ENCODE peak calls at places on chromosomes 16 and 17, in five cellular contexts. S is HepG2, G is HCT116, I is K562, W is SK-N-SH. T is an unnamed sample.

GRCh38 chr17:19569785-19570496 is 36.3 kb downstream of the SLC47A1 start:
- DNase-seq in S (no peak), G (no peak), I (no peak), W (no peak), T (no peak)

GRCh38 chr16:20401475-20402016 is 3.0 kb downstream of the PDILT start:
- DNase-seq in S (no peak), G (no peak), I (no peak), W (no peak), T (no peak)

GRCh38 chr16:30774367-30775130 is 12.4 kb downstream of the RNF40 start:
- DNase-seq in S (no peak), G (no peak), I (no peak), W (no peak), T (no peak)

GRCh38 chr17:75773808-75774470 is 8.9 kb upstream of the GALK1 start:
- DNase-seq in S (no peak), G (no peak), I (no peak), W (peak), T (no peak)

GRCh38 chr16:50279142-50279865 is 13.0 kb downstream of the ADCY7 start:
- DNase-seq in S (no peak), G (no peak), I (peak), W (no peak), T (no peak)

GRCh38 chr17:27296427-27296979 is 2.6 kb downstream of the WSB1 start:
- DNase-seq in S (no peak), G (no peak), I (no peak), W (no peak), T (no peak)

GRCh38 chr17:773467-774319 is 8.4 kb downstream of the GLOD4 start:
- DNase-seq in S (no peak), G (no peak), I (no peak), W (no peak), T (no peak)

GRCh38 chr17:41785876-41786226 is 660 bp downstream of the JUP start:
- DNase-seq in S (no peak), G (no peak), I (peak), W (no peak), T (no peak)

GRCh38 chr17:20992987-20993862 is 49.6 kb downstream of the USP22 start:
- DNase-seq in S (peak), G (peak), I (peak), W (peak), T (peak)

GRCh38 chr16:66064811-66065530 is 301.5 kb upstream of the CDH5 start:
- DNase-seq in S (no peak), G (no peak), I (no peak), W (no peak), T (no peak)

GRCh38 chr16:57899771-57900661 is 70.9 kb downstream of the CNGB1 start:
- DNase-seq in S (peak), G (peak), I (peak), W (peak), T (peak)

GRCh38 chr17:44496815-44497214 is 6.4 kb downstream of the GPATCH8 start:
- DNase-seq in S (no peak), G (no peak), I (no peak), W (no peak), T (no peak)

GRCh38 chr17:47862621-47863440 is 11.9 kb upstream of the SP6 start:
- DNase-seq in S (no peak), G (peak), I (no peak), W (no peak), T (no peak)

GRCh38 chr17:17760872-17761550 is 75.8 kb downstream of the SREBF1 start:
- DNase-seq in S (no peak), G (no peak), I (no peak), W (no peak), T (no peak)

GRCh38 chr17:4605826-4606225 is 21.5 kb downstream of the SMTNL2 start:
- DNase-seq in S (no peak), G (no peak), I (no peak), W (no peak), T (peak)

GRCh38 chr17:8162232-8162996 is at the start of gene VAMP2:
- DNase-seq in S (no peak), G (no peak), I (peak), W (peak), T (peak)

GRCh38 chr17:32355649-32356377 is 5.9 kb downstream of the ZNF207 start:
- DNase-seq in S (no peak), G (no peak), I (no peak), W (no peak), T (no peak)

GRCh38 chr17:43043306-43043705 is 18.3 kb downstream of the RND2 start:
- DNase-seq in S (no peak), G (no peak), I (no peak), W (no peak), T (no peak)

GRCh38 chr16:74709477-74709877 is 8.8 kb upstream of the MLKL start:
- DNase-seq in S (peak), G (peak), I (peak), W (peak), T (peak)

GRCh38 chr17:36001862-36002603 is 680 bp upstream of the CCL15 start:
- DNase-seq in S (peak), G (no peak), I (peak), W (no peak), T (no peak)

GRCh38 chr17:61208301-61209098 is 191.1 kb upstream of the TBX2 start:
- DNase-seq in S (no peak), G (no peak), I (no peak), W (no peak), T (no peak)

GRCh38 chr16:15053904-15054303 is 2.0 kb downstream of the NTAN1 start:
- DNase-seq in S (no peak), G (no peak), I (no peak), W (no peak), T (no peak)

GRCh38 chr17:82062984-82063368 is 2.6 kb downstream of the DUS1L start:
- DNase-seq in S (no peak), G (no peak), I (no peak), W (no peak), T (no peak)

GRCh38 chr17:13047016-13047415 is 29.2 kb upstream of the ELAC2 start:
- DNase-seq in S (no peak), G (no peak), I (no peak), W (no peak), T (no peak)

GRCh38 chr16:80947239-80947638 is 59.4 kb downstream of the CMC2 start:
- DNase-seq in S (no peak), G (no peak), I (no peak), W (no peak), T (no peak)

GRCh38 chr16:72104905-72105304 is 11.3 kb downstream of the DHX38 start:
- DNase-seq in S (no peak), G (no peak), I (no peak), W (no peak), T (no peak)

GRCh38 chr16:4431023-4431422 is 5.4 kb downstream of the DNAJA3 start:
- DNase-seq in S (no peak), G (no peak), I (no peak), W (no peak), T (no peak)

GRCh38 chr16:2795714-2796143 is 2.5 kb upstream of the PRSS41 start:
- DNase-seq in S (no peak), G (no peak), I (no peak), W (no peak), T (no peak)
- TF ChIP-seq JUND in S (no peak), G (no peak), I (peak), W (no peak), T (no peak)

DNA sequence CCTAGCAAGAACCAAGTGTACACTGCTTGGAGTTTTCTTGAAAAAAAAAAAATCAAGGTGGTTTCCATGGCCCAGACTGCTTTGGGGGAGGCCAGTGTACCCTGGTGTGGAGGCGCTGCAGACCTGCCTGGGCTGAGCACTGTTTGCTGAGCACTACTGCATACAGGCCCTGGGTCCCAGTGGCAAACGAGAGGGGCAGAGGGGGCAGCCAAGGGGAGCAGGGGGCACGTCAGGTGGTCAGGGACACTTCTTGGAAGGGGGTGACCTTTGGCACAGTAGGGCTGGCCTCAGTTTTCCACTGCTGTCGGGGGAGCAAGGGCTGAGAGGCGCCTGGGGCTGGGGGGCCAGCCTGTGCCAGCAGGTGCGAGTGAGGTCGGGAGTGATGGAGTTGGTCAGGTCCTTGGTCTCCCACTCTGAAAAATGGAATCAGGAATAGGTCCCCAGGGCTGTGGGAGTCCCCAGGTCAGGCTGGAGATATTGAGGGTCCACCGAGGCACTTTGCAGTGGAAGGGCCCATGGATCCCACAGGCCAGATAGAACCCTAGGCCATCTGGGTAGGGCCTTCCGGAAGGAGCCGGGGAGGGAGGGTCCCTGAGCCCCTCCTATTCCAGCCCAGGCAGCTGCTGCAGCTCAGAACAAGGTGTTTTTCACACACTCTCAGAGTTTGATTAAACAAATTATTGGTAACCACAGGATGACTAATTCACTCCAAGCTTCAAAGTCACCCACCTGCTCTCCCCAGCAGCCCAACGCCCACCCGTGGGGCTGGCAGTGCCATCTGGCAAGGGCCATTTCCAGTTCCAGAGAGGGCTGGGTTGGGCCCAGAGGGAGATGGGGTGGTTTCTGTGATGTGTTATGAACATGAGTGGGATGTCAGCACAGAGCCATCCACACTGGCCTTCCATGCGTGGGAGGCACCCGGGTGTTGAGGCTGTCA is 3.5 kb downstream of the ZFPM1 start:
- DNase-seq in S (no peak), G (no peak), I (no peak), W (no peak), T (no peak)
- TF ChIP-seq JUND in S (no peak), G (no peak), I (no peak), W (no peak), T (no peak)

GRCh38 chr16:84294196-84295142 is at the start of gene WFDC1:
- DNase-seq in S (no peak), G (no peak), I (no peak), W (peak), T (no peak)
- TF ChIP-seq JUND in S (no peak), G (no peak), I (no peak), W (no peak), T (no peak)

GRCh38 chr17:77995146-77995852 is 36.8 kb downstream of the TNRC6C start:
- DNase-seq in S (no peak), G (no peak), I (no peak), W (peak), T (no peak)
- TF ChIP-seq JUND in S (no peak), G (no peak), I (no peak), W (no peak), T (no peak)

GRCh38 chr16:59181821-59182420 is 447.8 kb upstream of the GOT2 start:
- DNase-seq in S (no peak), G (no peak), I (no peak), W (no peak), T (no peak)
- TF ChIP-seq JUND in S (no peak), G (no peak), I (no peak), W (no peak), T (no peak)

GRCh38 chr17:68819465-68819864 is 135.7 kb downstream of the ABCA8 start:
- DNase-seq in S (no peak), G (no peak), I (no peak), W (no peak), T (no peak)

GRCh38 chr17:68822752-68823289 is 132.4 kb downstream of the ABCA8 start:
- DNase-seq in S (no peak), G (no peak), I (no peak), W (no peak), T (no peak)

GRCh38 chr17:68820825-68821481 is 134.2 kb downstream of the ABCA8 start:
- DNase-seq in S (peak), G (no peak), I (no peak), W (no peak), T (no peak)

GRCh38 chr17:68820476-68820824 is 134.7 kb downstream of the ABCA8 start:
- DNase-seq in S (no peak), G (no peak), I (no peak), W (no peak), T (no peak)

GRCh38 chr17:68821860-68822693 is 133.1 kb downstream of the ABCA8 start:
- DNase-seq in S (peak), G (peak), I (no peak), W (peak), T (no peak)
- TF ChIP-seq JUND in S (peak), G (peak), I (no peak), W (peak), T (no peak)

GRCh38 chr17:7094661-7095064 is 14.6 kb upstream of the CLEC10A start:
- DNase-seq in S (no peak), G (no peak), I (no peak), W (no peak), T (no peak)

GRCh38 chr17:7101531-7101930 is 13.1 kb downstream of the ASGR2 start:
- DNase-seq in S (no peak), G (no peak), I (no peak), W (no peak), T (no peak)

GRCh38 chr17:7098802-7099459 is 15.7 kb downstream of the ASGR2 start:
- DNase-seq in S (no peak), G (no peak), I (no peak), W (no peak), T (no peak)

GRCh38 chr17:7097940-7098339 is 16.7 kb downstream of the ASGR2 start:
- DNase-seq in S (no peak), G (no peak), I (no peak), W (no peak), T (no peak)

GRCh38 chr17:7095642-7096041 is 15.6 kb upstream of the CLEC10A start:
- DNase-seq in S (no peak), G (no peak), I (no peak), W (no peak), T (no peak)
- TF ChIP-seq JUND in S (no peak), G (no peak), I (no peak), W (no peak), T (no peak)

GRCh38 chr16:48210747-48211146 is 33.4 kb upstream of the LONP2 start:
- DNase-seq in S (no peak), G (no peak), I (no peak), W (no peak), T (peak)

GRCh38 chr16:48203974-48204824 is 39.9 kb upstream of the LONP2 start:
- DNase-seq in S (peak), G (no peak), I (no peak), W (no peak), T (no peak)

GRCh38 chr16:48204825-48205151 is 39.3 kb upstream of the LONP2 start:
- DNase-seq in S (no peak), G (no peak), I (no peak), W (no peak), T (no peak)

GRCh38 chr16:48201515-48202201 is 42.4 kb upstream of the LONP2 start:
- DNase-seq in S (no peak), G (no peak), I (no peak), W (no peak), T (no peak)

DNA sequence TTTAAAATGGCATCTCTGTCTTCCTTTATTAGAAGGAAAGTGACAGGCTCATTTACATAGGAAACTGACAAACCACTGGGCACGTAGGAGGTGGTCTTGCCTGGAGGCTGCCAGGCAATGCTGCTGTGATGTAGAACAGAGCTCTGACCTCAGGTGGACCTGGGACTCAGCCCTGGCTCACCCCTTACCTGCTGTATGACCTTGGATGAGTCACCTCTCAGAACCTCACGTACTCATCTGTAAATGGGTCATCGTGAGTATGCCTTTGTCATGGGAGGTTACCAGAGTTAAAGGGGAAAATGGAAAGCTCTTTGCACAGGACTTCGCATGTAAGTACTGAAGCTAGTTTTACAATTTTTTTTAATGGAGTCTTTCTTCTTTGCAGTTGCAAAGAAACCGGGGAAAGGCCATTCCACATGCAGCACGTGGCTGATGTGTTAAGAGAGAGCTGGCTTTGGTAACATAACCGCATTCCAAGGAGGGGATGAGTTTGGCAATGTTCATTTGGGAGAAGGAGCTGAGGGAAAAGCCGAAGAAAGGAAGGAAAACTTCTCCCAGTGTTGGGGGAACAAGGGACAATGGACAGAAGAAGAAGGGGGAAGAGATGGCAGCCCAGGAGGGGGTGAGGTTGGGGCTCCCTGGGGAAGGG is 37.4 kb upstream of the LONP2 start:
- DNase-seq in S (peak), G (no peak), I (no peak), W (no peak), T (no peak)
- TF ChIP-seq JUND in S (peak), G (no peak), I (no peak), W (no peak), T (no peak)

DNA sequence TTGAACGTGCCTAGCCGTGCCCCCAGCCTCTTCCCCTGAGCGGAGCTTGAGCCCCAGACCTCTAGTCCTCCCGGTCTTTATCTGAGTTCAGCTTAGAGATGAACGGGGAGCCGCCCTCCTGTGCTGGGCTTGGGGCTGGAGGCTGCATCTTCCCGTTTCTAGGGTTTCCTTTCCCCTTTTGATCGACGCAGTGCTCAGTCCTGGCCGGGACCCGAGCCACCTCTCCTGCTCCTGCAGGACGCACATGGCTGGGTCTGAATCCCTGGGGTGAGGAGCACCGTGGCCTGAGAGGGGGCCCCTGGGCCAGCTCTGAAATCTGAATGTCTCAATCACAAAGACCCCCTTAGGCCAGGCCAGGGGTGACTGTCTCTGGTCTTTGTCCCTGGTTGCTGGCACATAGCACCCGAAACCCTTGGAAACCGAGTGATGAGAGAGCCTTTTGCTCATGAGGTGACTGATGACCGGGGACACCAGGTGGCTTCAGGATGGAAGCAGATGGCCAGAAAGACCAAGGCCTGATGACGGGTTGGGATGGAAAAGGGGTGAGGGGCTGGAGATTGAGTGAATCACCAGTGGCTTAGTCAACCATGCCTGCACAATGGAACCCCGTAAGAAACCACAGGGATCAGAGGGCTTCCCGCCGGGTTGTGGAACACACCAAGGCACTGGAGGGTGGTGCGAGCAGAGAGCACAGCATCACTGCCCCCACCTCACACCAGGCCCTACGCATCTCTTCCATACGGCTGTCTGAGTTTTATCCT is 745 bp downstream of the GAA start:
- DNase-seq in S (peak), G (no peak), I (no peak), W (peak), T (no peak)
- TF ChIP-seq JUND in S (peak), G (no peak), I (no peak), W (no peak), T (no peak)

GRCh38 chr17:2227025-2227699 is 76.4 kb downstream of the SMG6 start:
- DNase-seq in S (no peak), G (no peak), I (no peak), W (peak), T (no peak)

GRCh38 chr17:2223617-2223927 is 80.0 kb downstream of the SMG6 start:
- DNase-seq in S (peak), G (no peak), I (no peak), W (no peak), T (no peak)

GRCh38 chr17:2218426-2218825 is 85.2 kb downstream of the SMG6 start:
- DNase-seq in S (no peak), G (no peak), I (no peak), W (no peak), T (no peak)

GRCh38 chr17:2222301-2222700 is 81.3 kb downstream of the SMG6 start:
- DNase-seq in S (no peak), G (no peak), I (no peak), W (no peak), T (no peak)

DNA sequence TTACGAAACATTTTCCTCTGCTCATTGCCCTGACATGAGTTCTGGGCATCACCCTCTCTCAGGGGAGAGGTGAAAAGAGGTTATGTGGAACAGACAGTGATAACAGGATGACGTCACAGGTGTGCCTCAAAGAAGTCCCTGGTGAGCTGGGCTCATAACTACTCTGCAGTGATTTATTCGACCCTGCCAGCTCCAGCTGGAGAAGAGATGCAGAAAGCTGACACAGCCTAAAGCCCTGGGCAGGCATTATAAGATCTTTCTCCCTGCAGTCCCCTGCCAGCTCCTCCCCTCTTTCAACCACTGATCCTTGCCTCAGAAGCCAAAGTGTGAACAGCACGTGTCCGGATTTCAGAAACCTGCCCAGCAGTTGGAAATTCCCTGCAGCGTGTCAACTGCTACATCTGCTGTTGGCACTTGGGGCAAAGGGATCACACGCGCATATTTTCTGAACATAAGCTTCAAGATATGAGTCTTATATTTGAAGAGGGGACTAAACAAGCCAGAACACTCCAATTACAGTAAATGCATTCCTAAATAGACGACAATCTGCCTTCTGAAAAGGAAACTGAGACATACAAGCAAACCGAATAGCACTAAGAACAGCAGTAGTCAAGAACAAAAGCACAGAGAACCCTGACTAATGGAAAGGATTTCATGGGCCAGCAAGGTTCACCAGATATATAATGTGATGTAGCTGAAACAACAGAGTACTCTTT is 80.5 kb downstream of the SMG6 start:
- DNase-seq in S (no peak), G (no peak), I (no peak), W (no peak), T (no peak)
- TF ChIP-seq JUND in S (no peak), G (no peak), I (no peak), W (no peak), T (no peak)